ENCODE peak calls at places on chromosomes 1 and 21, in eight cellular contexts. L, K, U, Y, B, T, C and D are unnamed samples.
A peak's percentile ranks its signal among the peaks of the same experiment; 100 is the strongest.

GRCh38 chr1:185200889-185201288 is 43.9 kb downstream of the SWT1 start:
- DNase-seq in L (peak; percentile 62), K (no peak), U (no peak), Y (no peak), B (no peak), T (no peak), C (no peak), D (no peak)

GRCh38 chr1:22197644-22198043 is 54.7 kb upstream of the WNT4 start:
- DNase-seq in L (no peak), K (no peak), U (no peak), Y (no peak), B (no peak), T (no peak), C (no peak), D (no peak)

GRCh38 chr1:202987922-202988583 is 19.1 kb upstream of the TMEM183A start:
- DNase-seq in L (no peak), K (no peak), U (no peak), Y (no peak), B (no peak), T (no peak), C (no peak), D (no peak)

GRCh38 chr1:187153047-187153446 is 324.3 kb downstream of the PLA2G4A start:
- DNase-seq in L (no peak), K (no peak), U (no peak), Y (no peak), B (no peak), T (no peak), C (no peak), D (no peak)

GRCh38 chr1:9020325-9020724 is 5.9 kb downstream of the SLC2A7 start:
- DNase-seq in L (no peak), K (no peak), U (no peak), Y (no peak), B (no peak), T (no peak), C (no peak), D (no peak)

GRCh38 chr21:37742532-37742931 is 173.7 kb downstream of the KCNJ6 start:
- DNase-seq in L (no peak), K (no peak), U (no peak), Y (no peak), B (no peak), T (no peak), C (no peak), D (peak; percentile 76)

GRCh38 chr1:115529216-115529897 is 112.4 kb upstream of the VANGL1 start:
- DNase-seq in L (no peak), K (no peak), U (peak; percentile 79), Y (no peak), B (no peak), T (no peak), C (no peak), D (no peak)

GRCh38 chr1:66300986-66301451 is 232.9 kb upstream of the SGIP1 start:
- DNase-seq in L (no peak), K (peak; percentile 36), U (no peak), Y (no peak), B (peak; percentile 73), T (no peak), C (peak; percentile 43), D (peak; percentile 62)

GRCh38 chr1:117567976-117568375 is 37.9 kb upstream of the TENT5C start:
- DNase-seq in L (no peak), K (no peak), U (no peak), Y (no peak), B (no peak), T (no peak), C (no peak), D (no peak)

GRCh38 chr1:214296860-214297699 is 16.1 kb downstream of the SMYD2 start:
- DNase-seq in L (peak; percentile 51), K (no peak), U (no peak), Y (no peak), B (no peak), T (no peak), C (no peak), D (peak; percentile 95)

GRCh38 chr1:102045752-102046151 is 49.0 kb upstream of the OLFM3 start:
- DNase-seq in L (no peak), K (no peak), U (no peak), Y (no peak), B (no peak), T (no peak), C (no peak), D (no peak)

GRCh38 chr1:84757301-84757700 is 67.0 kb upstream of the SSX2IP start:
- DNase-seq in L (no peak), K (no peak), U (no peak), Y (no peak), B (peak; percentile 15), T (no peak), C (no peak), D (no peak)

GRCh38 chr1:110253213-110253612 is 43.1 kb downstream of the KCNC4 start:
- DNase-seq in L (no peak), K (no peak), U (no peak), Y (no peak), B (no peak), T (no peak), C (no peak), D (no peak)

GRCh38 chr1:56095924-56096655 is 483.3 kb downstream of the PLPP3 start:
- DNase-seq in L (no peak), K (no peak), U (no peak), Y (no peak), B (no peak), T (no peak), C (no peak), D (peak; percentile 70)

GRCh38 chr1:246632584-246633168 is 66.4 kb downstream of the CNST start:
- DNase-seq in L (no peak), K (no peak), U (no peak), Y (no peak), B (peak; percentile 62), T (no peak), C (no peak), D (peak; percentile 91)

GRCh38 chr1:70628973-70629372 is 217.9 kb downstream of the CTH start:
- DNase-seq in L (no peak), K (no peak), U (no peak), Y (no peak), B (no peak), T (no peak), C (no peak), D (no peak)

GRCh38 chr21:42007541-42007940 is 2.6 kb downstream of the ZBTB21 start:
- DNase-seq in L (no peak), K (no peak), U (no peak), Y (no peak), B (peak; percentile 40), T (no peak), C (no peak), D (no peak)

GRCh38 chr1:185570962-185571361 is 163.2 kb upstream of the HMCN1 start:
- DNase-seq in L (no peak), K (no peak), U (no peak), Y (no peak), B (no peak), T (no peak), C (peak; percentile 14), D (no peak)

GRCh38 chr1:89996415-89997110 is 1.7 kb downstream of the ZNF326 start:
- DNase-seq in L (no peak), K (no peak), U (no peak), Y (no peak), B (no peak), T (no peak), C (no peak), D (no peak)

GRCh38 chr1:234914606-234915290 is 213.9 kb downstream of the TOMM20 start:
- DNase-seq in L (no peak), K (no peak), U (no peak), Y (no peak), B (no peak), T (no peak), C (no peak), D (no peak)

GRCh38 chr1:205527931-205528330 is 23.5 kb downstream of the CDK18 start:
- DNase-seq in L (no peak), K (no peak), U (no peak), Y (no peak), B (no peak), T (no peak), C (no peak), D (no peak)

GRCh38 chr1:15609631-15610030 is 7.6 kb upstream of the DDI2 start:
- DNase-seq in L (no peak), K (no peak), U (no peak), Y (no peak), B (no peak), T (no peak), C (no peak), D (peak; percentile 9)

GRCh38 chr1:155184835-155185782 is 11.5 kb downstream of the TRIM46 start:
- DNase-seq in L (peak; percentile 13), K (peak; percentile 86), U (no peak), Y (no peak), B (no peak), T (no peak), C (no peak), D (no peak)

GRCh38 chr21:40606341-40606740 is 240.6 kb downstream of the DSCAM start:
- DNase-seq in L (no peak), K (no peak), U (no peak), Y (no peak), B (no peak), T (no peak), C (no peak), D (no peak)

GRCh38 chr1:59422921-59423575 is 126.2 kb downstream of the FGGY start:
- DNase-seq in L (no peak), K (no peak), U (no peak), Y (no peak), B (no peak), T (peak; percentile 94), C (no peak), D (peak; percentile 16)

GRCh38 chr1:213622365-213623087 is 365.2 kb upstream of the PROX1 start:
- DNase-seq in L (no peak), K (peak; percentile 13), U (no peak), Y (no peak), B (no peak), T (no peak), C (peak; percentile 45), D (no peak)

GRCh38 chr1:156661932-156662587 is 15.1 kb downstream of the NES start:
- DNase-seq in L (peak; percentile 24), K (no peak), U (no peak), Y (no peak), B (peak; percentile 93), T (no peak), C (no peak), D (peak; percentile 35)

GRCh38 chr1:76568839-76569238 is 298.4 kb upstream of the ST6GALNAC5 start:
- DNase-seq in L (no peak), K (no peak), U (no peak), Y (no peak), B (no peak), T (no peak), C (no peak), D (no peak)

GRCh38 chr1:40507973-40508372 is 594 bp upstream of the EXO5 start:
- DNase-seq in L (no peak), K (no peak), U (no peak), Y (no peak), B (no peak), T (no peak), C (no peak), D (no peak)